ENCODE peak calls at places on chromosomes 3 and 15, in four cellular contexts. C is GM12891, O is K562, L is GM12878. F is an unnamed sample.

GRCh38 chr3:37029516-37030163 is 36.3 kb downstream of the MLH1 start:
- DNase-seq in L (no peak), O (no peak), C (no peak), F (no peak)

GRCh38 chr3:157464283-157464682 is 27.6 kb downstream of the PTX3 start:
- DNase-seq in L (no peak), O (no peak), C (no peak), F (no peak)

GRCh38 chr3:139934557-139935070 is 371 bp upstream of the CLSTN2 start:
- DNase-seq in C (no peak), L (no peak), O (no peak), F (peak)

GRCh38 chr3:182937293-182938051 is 42.9 kb downstream of the DCUN1D1 start:
- DNase-seq in L (no peak), O (peak), C (no peak), F (no peak)

GRCh38 chr3:58052373-58053273 is 44.4 kb downstream of the FLNB start:
- DNase-seq in O (peak), C (no peak), L (no peak), F (peak)

GRCh38 chr3:195035345-195036202 is 235.4 kb downstream of the XXYLT1 start:
- DNase-seq in L (no peak), C (no peak), O (no peak), F (no peak)

GRCh38 chr3:168824107-168824506 is 728.4 kb upstream of the GOLIM4 start:
- DNase-seq in O (no peak), C (no peak), L (no peak), F (no peak)

GRCh38 chr3:78734048-78734637 is 1033.7 kb downstream of the ROBO1 start:
- DNase-seq in L (no peak), O (no peak), C (no peak), F (no peak)

GRCh38 chr3:142272200-142272891 is 47.0 kb upstream of the GK5 start:
- DNase-seq in C (no peak), L (no peak), O (no peak), F (no peak)

GRCh38 chr3:126540946-126541627 is 17.1 kb downstream of the CHST13 start:
- DNase-seq in O (peak), L (no peak), C (no peak), F (peak)

GRCh38 chr15:43198992-43199391 is 13.8 kb downstream of the CCNDBP1 start:
- DNase-seq in O (no peak), L (no peak), C (no peak), F (no peak)

GRCh38 chr15:98530570-98530969 is 117.8 kb upstream of the IGF1R start:
- DNase-seq in C (no peak), O (no peak), L (no peak), F (no peak)

GRCh38 chr3:64179860-64180259 is 45.4 kb downstream of the PRICKLE2 start:
- DNase-seq in L (no peak), O (no peak), C (no peak), F (no peak)

GRCh38 chr3:115402651-115403050 is 220.7 kb upstream of the GAP43 start:
- DNase-seq in C (no peak), L (no peak), O (no peak), F (no peak)

GRCh38 chr3:55242921-55243320 is 244.2 kb downstream of the WNT5A start:
- DNase-seq in O (no peak), L (no peak), C (no peak), F (no peak)

GRCh38 chr3:150419076-150419868 is 11.2 kb downstream of the TSC22D2 start:
- DNase-seq in L (no peak), O (no peak), C (no peak), F (no peak)

GRCh38 chr3:72347819-72348319 is 500.4 kb downstream of the SHQ1 start:
- DNase-seq in O (no peak), L (peak), C (no peak), F (peak)

GRCh38 chr3:52866427-52866826 is 30.9 kb downstream of the STIMATE start:
- DNase-seq in L (no peak), C (no peak), O (no peak), F (no peak)

GRCh38 chr15:99090938-99091337 is 13.9 kb upstream of the SYNM start:
- DNase-seq in O (no peak), L (no peak), C (no peak), F (no peak)

GRCh38 chr15:73426458-73426994 is 16.4 kb upstream of the REC114 start:
- DNase-seq in O (no peak), L (no peak), C (no peak), F (no peak)

GRCh38 chr15:60568883-60569495 is 90.0 kb upstream of the ICE2 start:
- DNase-seq in C (no peak), L (no peak), O (no peak), F (no peak)

GRCh38 chr3:12158387-12159226 is at the start of gene TIMP4:
- DNase-seq in L (no peak), C (no peak), O (no peak), F (no peak)

GRCh38 chr3:179018808-179019207 is 52.8 kb downstream of the ZMAT3 start:
- DNase-seq in L (no peak), C (no peak), O (no peak), F (no peak)

GRCh38 chr3:31695280-31696008 is 162.7 kb downstream of the STT3B start:
- DNase-seq in C (no peak), O (no peak), L (no peak), F (no peak)

GRCh38 chr3:174949523-174949922 is 90.4 kb downstream of the NAALADL2 start:
- DNase-seq in O (no peak), C (no peak), L (no peak), F (no peak)
- TF ChIP-seq SPI1 in O (no peak), C (no peak), L (no peak), F (no peak)

DNA sequence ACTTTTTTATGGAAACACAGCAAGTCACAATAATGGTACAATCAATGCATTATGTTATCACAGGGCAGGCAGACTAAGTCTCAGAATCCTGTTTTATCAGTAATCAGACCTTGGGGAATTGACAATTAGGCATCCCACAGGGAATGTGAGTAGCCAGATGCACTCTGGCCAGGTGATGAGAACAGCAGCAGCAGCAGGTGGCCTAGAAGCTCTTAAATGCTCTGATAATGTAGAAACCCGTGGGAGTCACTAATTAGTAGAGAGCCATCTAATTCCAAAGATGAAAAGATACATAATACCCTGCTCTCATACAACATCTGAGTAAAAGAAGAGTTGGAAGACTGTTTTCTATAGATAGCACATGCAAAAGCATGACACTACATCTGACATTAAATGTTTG is 12.6 kb downstream of the CEP152 start:
- DNase-seq in O (no peak), C (no peak), L (no peak), F (no peak)
- TF ChIP-seq SPI1 in O (no peak), C (no peak), L (no peak), F (no peak)

DNA sequence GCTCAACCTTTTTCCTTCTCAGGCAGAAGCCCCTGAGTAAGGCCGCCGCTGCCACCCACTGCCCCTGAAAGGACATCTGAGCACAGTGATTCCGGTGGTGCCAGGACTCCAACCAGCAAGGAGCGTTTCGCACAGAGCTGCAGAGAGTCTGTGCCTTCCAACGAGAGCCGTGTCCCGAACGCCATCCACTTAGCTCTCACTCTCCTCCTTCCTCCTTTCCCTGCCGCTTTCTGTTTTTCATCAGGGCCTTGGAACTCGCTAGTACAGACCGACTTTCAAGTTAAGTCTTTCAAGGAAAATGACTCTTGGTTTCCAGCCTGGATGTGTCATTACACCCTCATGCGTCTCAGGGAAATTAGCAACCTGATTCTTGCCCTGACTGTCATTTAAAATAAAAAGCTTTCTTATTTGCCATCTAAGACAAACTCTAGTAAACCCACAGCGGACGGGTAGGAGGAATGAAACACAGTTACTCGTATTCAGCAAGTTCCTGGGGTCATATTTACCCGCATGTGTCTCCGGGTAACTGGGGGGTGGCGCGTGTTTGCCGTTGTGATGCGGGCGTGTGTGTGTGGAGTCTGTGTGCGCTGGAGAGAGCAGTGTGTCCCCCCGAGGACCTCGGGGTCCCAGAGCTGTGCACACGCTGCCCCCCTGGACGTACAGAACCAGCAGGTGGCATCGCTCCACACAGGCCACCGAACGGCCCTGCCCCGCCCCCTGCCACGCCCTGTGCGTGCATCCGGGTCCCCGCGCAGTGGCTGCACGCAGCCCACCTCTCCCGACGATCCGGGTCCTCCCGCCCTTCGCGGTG is 30.4 kb upstream of the ALDH1A3 start:
- DNase-seq in O (peak), C (peak), L (no peak), F (no peak)
- TF ChIP-seq SPI1 in O (no peak), C (no peak), L (no peak), F (no peak)

GRCh38 chr3:134476306-134476705 is 9.5 kb downstream of the ANAPC13 start:
- DNase-seq in L (no peak), O (no peak), C (no peak), F (no peak)

GRCh38 chr3:134476977-134477376 is 8.8 kb downstream of the ANAPC13 start:
- DNase-seq in C (no peak), L (no peak), O (no peak), F (no peak)

GRCh38 chr3:134474956-134475355 is 10.8 kb downstream of the ANAPC13 start:
- DNase-seq in O (no peak), L (no peak), C (no peak), F (no peak)

GRCh38 chr3:134480546-134480945 is 5.2 kb downstream of the ANAPC13 start:
- DNase-seq in C (no peak), O (no peak), L (no peak), F (no peak)

DNA sequence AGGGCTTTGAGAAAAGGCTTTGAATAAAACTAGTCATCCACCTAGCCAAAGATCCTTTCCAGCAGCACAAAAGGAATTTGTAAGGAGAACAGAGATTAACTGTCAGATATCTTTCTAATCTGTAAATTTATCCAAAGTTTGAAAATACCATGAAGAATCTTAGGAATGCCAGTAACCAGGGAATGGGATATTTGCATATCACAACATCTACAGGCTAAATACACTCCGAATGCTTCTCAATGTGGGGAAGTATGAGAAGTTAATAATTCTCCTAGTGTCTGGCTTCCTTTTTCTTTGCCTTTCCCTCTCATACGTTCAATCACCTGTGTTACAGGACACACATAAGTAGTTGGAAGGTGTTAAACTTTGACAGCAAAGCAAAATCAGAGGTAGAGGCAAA is 7.8 kb downstream of the ANAPC13 start:
- DNase-seq in L (no peak), O (no peak), C (no peak), F (no peak)
- TF ChIP-seq SPI1 in L (no peak), O (no peak), C (no peak), F (no peak)

GRCh38 chr15:45402955-45403892 is 24.9 kb upstream of the GATM start:
- DNase-seq in C (peak), L (no peak), O (peak), F (peak)
- TF ChIP-seq SPI1 in C (no peak), L (no peak), O (no peak), F (no peak)

GRCh38 chr3:127820221-127820870 is 2.0 kb downstream of the MGLL start:
- DNase-seq in O (no peak), L (peak), C (no peak), F (no peak)
- TF ChIP-seq SPI1 in O (no peak), L (peak), C (peak), F (peak)

DNA sequence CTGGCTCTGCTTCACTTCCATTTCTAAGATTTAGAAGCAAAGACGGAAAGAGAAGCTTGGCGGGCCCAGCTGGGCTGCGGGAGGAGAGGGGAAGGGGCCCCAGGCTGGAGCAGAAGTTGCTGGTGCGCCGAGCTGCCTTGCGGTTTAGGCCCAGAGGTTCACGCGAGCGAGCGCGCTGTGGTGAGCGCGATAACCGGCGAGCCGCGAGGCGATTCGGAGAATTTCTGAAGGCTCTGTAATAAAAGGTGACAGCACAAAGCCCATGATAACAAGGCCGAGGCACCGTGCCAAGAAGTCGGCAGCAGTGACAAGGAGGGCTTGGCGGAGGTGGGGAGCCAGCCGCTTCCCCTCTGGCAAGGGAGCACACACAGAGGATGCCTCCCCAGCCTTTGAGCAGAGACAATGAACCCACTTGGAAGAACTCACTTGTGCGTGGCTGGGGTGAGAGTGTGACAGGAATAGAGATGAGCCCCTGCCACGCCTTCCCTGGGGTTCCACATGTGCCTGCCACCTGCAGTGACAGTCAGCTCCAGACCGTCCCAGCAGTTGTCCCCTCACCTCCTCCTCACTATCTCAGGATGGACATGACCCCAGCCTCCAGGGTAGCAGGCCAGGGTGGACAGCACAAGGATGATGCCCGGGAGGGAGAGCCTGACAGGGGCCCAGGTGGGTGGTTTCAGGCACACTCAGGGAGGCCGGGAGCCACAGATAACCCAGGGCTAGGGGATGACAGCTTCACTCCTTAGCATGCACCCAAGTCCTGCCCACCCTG is 315.2 kb downstream of the UACA start:
- DNase-seq in C (no peak), O (peak), L (no peak), F (peak)
- TF ChIP-seq SPI1 in C (no peak), O (no peak), L (no peak), F (peak)

DNA sequence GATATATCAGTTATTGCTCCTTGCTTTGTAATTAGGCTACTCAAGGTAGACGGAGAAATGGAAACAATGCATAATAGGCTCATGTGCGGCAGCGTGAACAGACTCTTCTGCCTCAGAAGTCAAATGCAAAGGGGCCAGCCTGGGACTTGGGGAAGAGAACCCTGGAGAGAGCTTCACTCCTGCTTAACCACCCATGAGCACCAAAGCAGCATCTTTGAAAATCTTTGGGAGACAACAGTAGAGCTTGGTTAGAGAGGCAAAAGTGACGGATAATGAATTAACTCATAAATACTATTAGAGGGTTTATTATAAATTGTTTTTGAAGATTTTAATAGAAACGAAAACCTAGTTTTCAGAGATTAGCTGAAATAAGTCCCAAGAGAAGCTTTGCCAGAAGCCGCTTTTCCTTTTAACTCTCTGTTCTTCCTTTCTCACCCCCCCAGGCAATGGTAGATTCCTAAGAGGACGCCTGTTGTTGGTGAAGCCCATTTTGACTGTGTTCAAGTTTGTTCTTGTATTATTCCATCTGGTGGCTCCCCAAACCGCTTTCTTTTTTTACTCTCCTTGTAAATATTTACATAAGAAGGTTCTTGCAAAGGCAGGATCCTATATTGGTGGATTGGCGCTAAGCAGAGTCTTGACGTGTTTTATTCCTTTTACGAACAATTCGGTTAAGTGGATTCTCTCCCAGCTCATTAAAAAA is 196.0 kb upstream of the TPRG1 start:
- DNase-seq in L (no peak), O (no peak), C (no peak), F (no peak)
- TF ChIP-seq SPI1 in L (no peak), O (no peak), C (no peak), F (no peak)

GRCh38 chr3:73509812-73510211 is 114.9 kb downstream of the PDZRN3 start:
- DNase-seq in O (no peak), C (no peak), L (no peak), F (no peak)

GRCh38 chr3:73509066-73509465 is 115.7 kb downstream of the PDZRN3 start:
- DNase-seq in C (no peak), O (no peak), L (no peak), F (no peak)

GRCh38 chr3:73510298-73510697 is 114.4 kb downstream of the PDZRN3 start:
- DNase-seq in C (no peak), L (no peak), O (no peak), F (no peak)

GRCh38 chr3:73510784-73511183 is 114.0 kb downstream of the PDZRN3 start:
- DNase-seq in C (no peak), O (no peak), L (no peak), F (no peak)

GRCh38 chr3:73508330-73508954 is 116.3 kb downstream of the PDZRN3 start:
- DNase-seq in L (no peak), O (peak), C (peak), F (peak)
- TF ChIP-seq SPI1 in L (no peak), O (no peak), C (no peak), F (no peak)